ENCODE peak calls at places on chromosomes 1 and 21, in five cellular contexts. I is NCI-H1694 treated with DMSO at 0.1 percent for 48 hours, X is C1 segment of cervical spinal cord, N is amniotic stem cell, G is EL. Q is an unnamed sample.

GRCh38 chr1:208717490-208717889 is 473.3 kb upstream of the PLXNA2 start:
- DNase-seq in I (no peak), N (no peak), G (no peak), X (no peak), Q (no peak)

GRCh38 chr1:2468041-2468472 is 8.0 kb upstream of the PLCH2 start:
- DNase-seq in N (no peak), I (no peak), X (no peak), G (no peak), Q (no peak)

GRCh38 chr1:240435996-240436566 is 175.9 kb downstream of the GREM2 start:
- DNase-seq in G (no peak), I (no peak), N (no peak), X (no peak), Q (no peak)

GRCh38 chr1:28163496-28164120 is 12.9 kb downstream of the PTAFR start:
- DNase-seq in G (no peak), I (no peak), X (peak), N (no peak), Q (no peak)

GRCh38 chr1:8371372-8371991 is 53.6 kb downstream of the SLC45A1 start:
- DNase-seq in N (no peak), X (no peak), G (no peak), I (no peak), Q (no peak)

GRCh38 chr1:51572365-51572764 is 44.5 kb upstream of the OSBPL9 start:
- DNase-seq in N (no peak), X (no peak), G (no peak), I (no peak), Q (no peak)

GRCh38 chr1:233393084-233393840 is 65.7 kb downstream of the MAP3K21 start:
- DNase-seq in I (no peak), X (no peak), N (no peak), G (no peak), Q (no peak)

GRCh38 chr1:223712856-223713494 is 636 bp downstream of the CAPN2 start:
- DNase-seq in I (no peak), G (peak), N (no peak), X (peak), Q (no peak)

GRCh38 chr1:37035828-37036666 is 1.7 kb upstream of the GRIK3 start:
- DNase-seq in I (no peak), N (no peak), X (no peak), G (no peak), Q (no peak)

GRCh38 chr1:60280256-60280655 is 206.7 kb upstream of the C1orf87 start:
- DNase-seq in I (peak), X (no peak), N (no peak), G (peak), Q (no peak)

GRCh38 chr1:90476411-90476810 is 240.7 kb downstream of the BARHL2 start:
- DNase-seq in X (peak), N (no peak), I (no peak), G (no peak), Q (no peak)

GRCh38 chr1:41811978-41812852 is 106.5 kb downstream of the HIVEP3 start:
- DNase-seq in G (peak), I (peak), X (peak), N (no peak), Q (peak)

GRCh38 chr1:209769171-209769904 is 13.5 kb downstream of the TRAF3IP3 start:
- DNase-seq in N (peak), X (no peak), I (no peak), G (peak), Q (peak)

GRCh38 chr1:147076442-147076841 is 95.8 kb downstream of the PRKAB2 start:
- DNase-seq in N (no peak), I (no peak), G (no peak), X (no peak), Q (no peak)

GRCh38 chr1:89911186-89911976 is 83.5 kb upstream of the ZNF326 start:
- DNase-seq in G (no peak), N (no peak), X (no peak), I (no peak), Q (no peak)

GRCh38 chr1:245871881-245872280 is 635.2 kb downstream of the SMYD3 start:
- DNase-seq in N (no peak), X (no peak), I (no peak), G (peak), Q (peak)

GRCh38 chr21:46250146-46250725 is 21.7 kb upstream of the LSS start:
- DNase-seq in X (no peak), I (no peak), N (no peak), G (no peak), Q (no peak)

GRCh38 chr1:157073944-157074685 is 25.5 kb downstream of the ETV3L start:
- DNase-seq in G (peak), X (no peak), N (peak), I (peak), Q (peak)

GRCh38 chr1:143699731-143700130 is 272.1 kb downstream of the FAM72C start:
- DNase-seq in G (no peak), I (no peak), N (no peak), X (no peak), Q (no peak)

GRCh38 chr1:52552236-52552504 is 722 bp downstream of the TUT4 start:
- DNase-seq in X (peak), N (peak), G (peak), I (peak), Q (peak)

GRCh38 chr1:71054281-71054731 is 6.7 kb upstream of the PTGER3 start:
- DNase-seq in I (no peak), G (no peak), X (no peak), N (no peak), Q (no peak)

GRCh38 chr1:8525291-8526275 is 207.7 kb downstream of the SLC45A1 start:
- DNase-seq in G (peak), I (peak), N (peak), X (peak), Q (peak)

GRCh38 chr1:47189844-47190562 is at the start of gene PDZK1IP1:
- DNase-seq in G (peak), N (no peak), I (no peak), X (no peak), Q (peak)

GRCh38 chr1:9724706-9725476 is 73.4 kb downstream of the PIK3CD start:
- DNase-seq in G (peak), I (no peak), X (no peak), N (no peak), Q (no peak)

GRCh38 chr1:43001434-43001833 is 42.8 kb upstream of the SLC2A1 start:
- DNase-seq in X (no peak), G (no peak), N (no peak), I (no peak), Q (no peak)

GRCh38 chr1:201171063-201172036 is 17.1 kb upstream of the TMEM9 start:
- DNase-seq in X (peak), N (no peak), I (peak), G (peak), Q (no peak)

GRCh38 chr1:165481820-165482532 is 37.0 kb upstream of the RXRG start:
- DNase-seq in N (no peak), G (peak), X (no peak), I (no peak), Q (peak)

GRCh38 chr21:33587792-33588484 is 546 bp downstream of the DONSON start:
- DNase-seq in G (peak), I (peak), N (no peak), X (peak), Q (no peak)

GRCh38 chr1:5978452-5978851 is 13.8 kb downstream of the NPHP4 start:
- DNase-seq in X (no peak), I (no peak), N (no peak), G (no peak), Q (no peak)